ENCODE peak calls at places on chromosome 6, in five cellular contexts. P is AG09309, M is Calu3, G is AG10803, L is MM.1S. S is an unnamed sample.

GRCh38 chr6:160534050-160534696 is 129.9 kb downstream of the LPA start:
- DNase-seq in P (no peak), M (peak; percentile 64), G (peak; percentile 31), L (peak; percentile 7), S (peak; percentile 65)

GRCh38 chr6:12403201-12403826 is 113.2 kb downstream of the EDN1 start:
- DNase-seq in P (no peak), M (no peak), G (peak; percentile 70), L (no peak), S (peak; percentile 48)

GRCh38 chr6:154805288-154805911 is 72.2 kb downstream of the SCAF8 start:
- DNase-seq in P (peak; percentile 13), M (no peak), G (peak; percentile 61), L (peak; percentile 35), S (peak; percentile 82)

GRCh38 chr6:32933661-32934085 is 7.2 kb downstream of the HLA-DMB start:
- DNase-seq in P (peak; percentile 25), M (peak; percentile 86), G (peak; percentile 74), L (peak; percentile 64), S (peak; percentile 85)

GRCh38 chr6:149139782-149140136 is 177.8 kb upstream of the TAB2 start:
- DNase-seq in P (no peak), M (no peak), G (no peak), L (no peak), S (no peak)

GRCh38 chr6:142680308-142680707 is 264.7 kb downstream of the HIVEP2 start:
- DNase-seq in P (no peak), M (no peak), G (peak; percentile 61), L (no peak), S (peak; percentile 28)

GRCh38 chr6:11890849-11891248 is 112.2 kb upstream of the ADTRP start:
- DNase-seq in P (no peak), M (no peak), G (no peak), L (no peak), S (no peak)

GRCh38 chr6:156396068-156396771 is 381.0 kb upstream of the ARID1B start:
- DNase-seq in P (no peak), M (no peak), G (no peak), L (peak; percentile 78), S (no peak)

GRCh38 chr6:89013463-89013862 is 50.0 kb upstream of the RNGTT start:
- DNase-seq in P (no peak), M (no peak), G (no peak), L (no peak), S (peak; percentile 38)

GRCh38 chr6:167509853-167510220 is 185.0 kb downstream of the TTLL2 start:
- DNase-seq in P (no peak), M (no peak), G (no peak), L (no peak), S (no peak)

GRCh38 chr6:134111062-134111677 is 58.7 kb upstream of the SLC2A12 start:
- DNase-seq in P (peak; percentile 13), M (peak; percentile 43), G (peak; percentile 46), L (peak; percentile 78), S (peak; percentile 72)

GRCh38 chr6:127384007-127384406 is 40.6 kb upstream of the ECHDC1 start:
- DNase-seq in P (no peak), M (no peak), G (peak; percentile 44), L (no peak), S (peak; percentile 47)

GRCh38 chr6:138586638-138587037 is 87.3 kb upstream of the NHSL1 start:
- DNase-seq in P (no peak), M (no peak), G (no peak), L (peak; percentile 75), S (no peak)

GRCh38 chr6:156776470-156776840 is 723 bp upstream of the ARID1B start:
- DNase-seq in P (no peak), M (no peak), G (no peak), L (no peak), S (peak; percentile 58)

GRCh38 chr6:95083506-95083905 is 493.8 kb upstream of the MANEA start:
- DNase-seq in P (no peak), M (no peak), G (no peak), L (no peak), S (no peak)

GRCh38 chr6:35586542-35586941 is 73.8 kb upstream of the TULP1 start:
- DNase-seq in P (no peak), M (no peak), G (peak; percentile 84), L (no peak), S (no peak)

GRCh38 chr6:112946051-112946450 is 598.9 kb downstream of the RFPL4B start:
- DNase-seq in P (no peak), M (no peak), G (peak; percentile 61), L (no peak), S (peak; percentile 67)

GRCh38 chr6:107047807-107048206 is 19.8 kb downstream of the MTRES1 start:
- DNase-seq in P (no peak), M (no peak), G (no peak), L (no peak), S (no peak)

GRCh38 chr6:90105766-90106165 is 190.9 kb downstream of the BACH2 start:
- DNase-seq in P (no peak), M (no peak), G (no peak), L (no peak), S (peak; percentile 28)

GRCh38 chr6:32146287-32146686 is 5.5 kb downstream of the PRRT1 start:
- DNase-seq in P (no peak), M (no peak), G (no peak), L (no peak), S (no peak)

GRCh38 chr6:3592371-3592941 is 135.6 kb upstream of the SLC22A23 start:
- DNase-seq in P (peak; percentile 93), M (peak; percentile 3), G (peak; percentile 94), L (no peak), S (peak; percentile 98)

GRCh38 chr6:150491131-150491795 is 108.4 kb upstream of the PLEKHG1 start:
- DNase-seq in P (peak; percentile 40), M (peak; percentile 30), G (peak; percentile 27), L (no peak), S (peak; percentile 47)

GRCh38 chr6:166197361-166197760 is 29.7 kb upstream of the TBXT start:
- DNase-seq in P (no peak), M (no peak), G (no peak), L (no peak), S (no peak)

GRCh38 chr6:33508935-33509926 is 54.9 kb downstream of the ZBTB9 start:
- DNase-seq in P (no peak), M (no peak), G (peak; percentile 3), L (no peak), S (no peak)

GRCh38 chr6:150775804-150776203 is 89.7 kb upstream of the MTHFD1L start:
- DNase-seq in P (no peak), M (no peak), G (no peak), L (no peak), S (no peak)

GRCh38 chr6:111809264-111809663 is 64.0 kb downstream of the FYN start:
- DNase-seq in P (no peak), M (no peak), G (peak; percentile 52), L (no peak), S (no peak)

GRCh38 chr6:43952746-43953145 is 174.5 kb downstream of the MRPL14 start:
- DNase-seq in P (no peak), M (peak; percentile 53), G (no peak), L (no peak), S (no peak)

GRCh38 chr6:43950206-43950605 is 177.0 kb downstream of the MRPL14 start:
- DNase-seq in P (no peak), M (no peak), G (no peak), L (no peak), S (no peak)

GRCh38 chr6:43950731-43951062 is 176.6 kb downstream of the MRPL14 start:
- DNase-seq in P (no peak), M (no peak), G (no peak), L (no peak), S (no peak)

GRCh38 chr6:43951756-43952675 is 175.2 kb downstream of the MRPL14 start:
- DNase-seq in P (no peak), M (no peak), G (no peak), L (no peak), S (no peak)

GRCh38 chr6:43951063-43951755 is 176.0 kb downstream of the MRPL14 start:
- DNase-seq in P (no peak), M (peak; percentile 91), G (peak; percentile 42), L (peak; percentile 10), S (peak; percentile 43)
- TF ChIP-seq CTCF in P (peak; percentile 60), M (peak; percentile 74), G (peak; percentile 48), L (peak; percentile 17), S (peak; percentile 38)

GRCh38 chr6:153790048-153790447 is 249.0 kb upstream of the OPRM1 start:
- DNase-seq in P (no peak), M (peak; percentile 23), G (peak; percentile 8), L (no peak), S (peak; percentile 94)

GRCh38 chr6:153787341-153787606 is 251.8 kb upstream of the OPRM1 start:
- DNase-seq in P (no peak), M (no peak), G (no peak), L (no peak), S (no peak)

GRCh38 chr6:153790881-153791473 is 248.1 kb upstream of the OPRM1 start:
- DNase-seq in P (no peak), M (no peak), G (no peak), L (no peak), S (peak; percentile 54)
- TF ChIP-seq CTCF in P (no peak), M (no peak), G (no peak), L (no peak), S (peak; percentile 36)

DNA sequence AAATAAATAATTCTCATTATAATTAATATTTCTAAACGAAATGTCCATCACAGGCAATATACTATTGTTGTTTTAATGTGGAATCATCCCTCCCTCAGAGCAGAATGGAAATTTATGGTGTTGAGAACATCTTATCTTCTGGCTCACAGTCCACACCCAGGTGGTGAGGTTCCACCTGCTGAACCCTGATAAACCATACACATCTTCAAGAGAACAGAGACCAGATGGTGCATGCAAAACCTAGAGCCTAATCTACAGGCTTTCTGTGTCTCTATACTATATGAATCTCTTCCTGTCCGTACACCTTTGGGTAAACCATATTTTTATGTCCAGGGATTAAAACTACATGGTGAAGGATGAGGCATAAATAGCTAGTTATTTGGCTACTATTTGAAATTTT is 52.3 kb upstream of the UFL1 start:
- DNase-seq in P (no peak), M (no peak), G (no peak), L (no peak), S (no peak)
- TF ChIP-seq CTCF in P (no peak), M (no peak), G (no peak), L (no peak), S (no peak)

GRCh38 chr6:98841114-98841513 is 6.7 kb downstream of the POU3F2 start:
- DNase-seq in P (no peak), M (no peak), G (no peak), L (no peak), S (no peak)

GRCh38 chr6:98841589-98842488 is 7.5 kb downstream of the POU3F2 start:
- DNase-seq in P (no peak), M (no peak), G (no peak), L (no peak), S (no peak)

GRCh38 chr6:98840385-98840784 is 6.0 kb downstream of the POU3F2 start:
- DNase-seq in P (no peak), M (no peak), G (no peak), L (no peak), S (no peak)

GRCh38 chr6:98838027-98838426 is 3.7 kb downstream of the POU3F2 start:
- DNase-seq in P (no peak), M (no peak), G (no peak), L (no peak), S (no peak)

DNA sequence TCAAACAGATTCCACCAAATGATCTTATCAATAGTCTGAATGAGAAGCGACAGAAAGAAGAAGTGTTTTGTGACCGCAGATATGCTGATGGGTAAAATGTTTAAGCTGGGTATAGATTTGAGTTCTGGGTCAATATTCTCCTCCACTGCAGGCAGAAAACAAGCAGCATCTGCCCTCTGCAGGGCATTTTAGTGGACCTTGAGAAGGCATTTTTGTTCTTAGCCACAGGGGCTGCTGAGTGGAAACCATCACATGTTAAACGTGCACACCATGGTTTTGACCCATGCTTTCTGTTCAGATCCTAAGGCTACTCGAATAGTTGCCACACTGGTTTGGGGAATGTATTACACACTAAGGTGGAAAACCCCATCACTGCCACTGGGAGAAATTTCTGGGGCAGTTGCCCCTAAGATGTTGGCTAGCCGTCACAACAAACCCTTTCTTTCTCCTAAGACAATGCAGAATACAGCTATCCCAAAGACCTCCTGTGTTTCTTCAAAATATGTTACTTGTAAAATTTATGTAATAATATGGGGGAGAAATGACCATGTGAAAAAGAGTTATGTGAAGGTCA is 5.5 kb downstream of the POU3F2 start:
- DNase-seq in P (no peak), M (no peak), G (peak; percentile 16), L (peak; percentile 32), S (peak; percentile 33)
- TF ChIP-seq CTCF in P (peak; percentile 48), M (no peak), G (peak; percentile 44), L (peak; percentile 49), S (peak; percentile 41)

S was measured in fibroblast of pulmonary artery.